ENCODE peak calls at places on chromosomes 3 and 15, in five cellular contexts. One of them, this sample, is unnamed.

GRCh38 chr3:127690106-127690505 is 17.4 kb downstream of the ABTB1 start:
- DNase-seq in AG09309: no peak
- DNase-seq in activated T-helper 9 cell treated with anti-CD3 and anti-CD28 coated beads, Interleukin-2, amount 50 U/mL, for 16 hours: no peak
- DNase-seq in cardiac fibroblast: peak; percentile 78
- DNase-seq in HS-5: no peak
- DNase-seq in this sample: no peak

GRCh38 chr3:158625881-158626280 is 18.4 kb upstream of the GFM1 start:
- DNase-seq in AG09309: no peak
- DNase-seq in activated T-helper 9 cell treated with anti-CD3 and anti-CD28 coated beads, Interleukin-2, amount 50 U/mL, for 16 hours: no peak
- DNase-seq in cardiac fibroblast: no peak
- DNase-seq in HS-5: no peak
- DNase-seq in this sample: no peak

GRCh38 chr3:174949523-174949922 is 90.4 kb downstream of the NAALADL2 start:
- DNase-seq in AG09309: peak; percentile 93
- DNase-seq in activated T-helper 9 cell treated with anti-CD3 and anti-CD28 coated beads, Interleukin-2, amount 50 U/mL, for 16 hours: no peak
- DNase-seq in cardiac fibroblast: peak; percentile 95
- DNase-seq in HS-5: no peak
- DNase-seq in this sample: peak; percentile 92

GRCh38 chr15:95645791-95646338 is 684.6 kb upstream of the NR2F2 start:
- DNase-seq in AG09309: no peak
- DNase-seq in activated T-helper 9 cell treated with anti-CD3 and anti-CD28 coated beads, Interleukin-2, amount 50 U/mL, for 16 hours: no peak
- DNase-seq in cardiac fibroblast: no peak
- DNase-seq in HS-5: no peak
- DNase-seq in this sample: no peak

GRCh38 chr15:79815468-79815867 is 81.3 kb downstream of the MTHFS start:
- DNase-seq in AG09309: no peak
- DNase-seq in activated T-helper 9 cell treated with anti-CD3 and anti-CD28 coated beads, Interleukin-2, amount 50 U/mL, for 16 hours: no peak
- DNase-seq in cardiac fibroblast: no peak
- DNase-seq in HS-5: no peak
- DNase-seq in this sample: no peak

GRCh38 chr3:80338366-80338765 is 570.6 kb upstream of the ROBO1 start:
- DNase-seq in AG09309: no peak
- DNase-seq in activated T-helper 9 cell treated with anti-CD3 and anti-CD28 coated beads, Interleukin-2, amount 50 U/mL, for 16 hours: no peak
- DNase-seq in cardiac fibroblast: peak; percentile 12
- DNase-seq in HS-5: no peak
- DNase-seq in this sample: no peak

GRCh38 chr3:98188553-98188952 is 22.1 kb downstream of the OR5H15 start:
- DNase-seq in AG09309: no peak
- DNase-seq in activated T-helper 9 cell treated with anti-CD3 and anti-CD28 coated beads, Interleukin-2, amount 50 U/mL, for 16 hours: no peak
- DNase-seq in cardiac fibroblast: no peak
- DNase-seq in HS-5: no peak
- DNase-seq in this sample: no peak

GRCh38 chr3:141262306-141262705 is 30.7 kb downstream of the PXYLP1 start:
- DNase-seq in AG09309: peak; percentile 61
- DNase-seq in activated T-helper 9 cell treated with anti-CD3 and anti-CD28 coated beads, Interleukin-2, amount 50 U/mL, for 16 hours: no peak
- DNase-seq in cardiac fibroblast: no peak
- DNase-seq in HS-5: no peak
- DNase-seq in this sample: no peak

GRCh38 chr15:45664451-45664850 is 29.6 kb downstream of the SQOR start:
- DNase-seq in AG09309: no peak
- DNase-seq in activated T-helper 9 cell treated with anti-CD3 and anti-CD28 coated beads, Interleukin-2, amount 50 U/mL, for 16 hours: no peak
- DNase-seq in cardiac fibroblast: no peak
- DNase-seq in HS-5: no peak
- DNase-seq in this sample: no peak

GRCh38 chr15:71349736-71350515 is 234.7 kb downstream of the THSD4 start:
- DNase-seq in AG09309: no peak
- DNase-seq in activated T-helper 9 cell treated with anti-CD3 and anti-CD28 coated beads, Interleukin-2, amount 50 U/mL, for 16 hours: no peak
- DNase-seq in cardiac fibroblast: no peak
- DNase-seq in HS-5: no peak
- DNase-seq in this sample: no peak

GRCh38 chr3:119817964-119818363 is 36.1 kb downstream of the NR1I2 start:
- DNase-seq in AG09309: no peak
- DNase-seq in activated T-helper 9 cell treated with anti-CD3 and anti-CD28 coated beads, Interleukin-2, amount 50 U/mL, for 16 hours: no peak
- DNase-seq in cardiac fibroblast: no peak
- DNase-seq in HS-5: no peak
- DNase-seq in this sample: no peak

GRCh38 chr15:48536681-48537091 is 108.8 kb downstream of the FBN1 start:
- DNase-seq in AG09309: peak; percentile 62
- DNase-seq in activated T-helper 9 cell treated with anti-CD3 and anti-CD28 coated beads, Interleukin-2, amount 50 U/mL, for 16 hours: no peak
- DNase-seq in cardiac fibroblast: peak; percentile 89
- DNase-seq in HS-5: no peak
- DNase-seq in this sample: no peak

GRCh38 chr3:33186524-33187367 is 31.9 kb downstream of the SUSD5 start:
- DNase-seq in AG09309: no peak
- DNase-seq in activated T-helper 9 cell treated with anti-CD3 and anti-CD28 coated beads, Interleukin-2, amount 50 U/mL, for 16 hours: no peak
- DNase-seq in cardiac fibroblast: no peak
- DNase-seq in HS-5: no peak
- DNase-seq in this sample: no peak

GRCh38 chr3:8757551-8758518 is 11.6 kb downstream of the OXTR start:
- DNase-seq in AG09309: peak; percentile 80
- DNase-seq in activated T-helper 9 cell treated with anti-CD3 and anti-CD28 coated beads, Interleukin-2, amount 50 U/mL, for 16 hours: no peak
- DNase-seq in cardiac fibroblast: peak; percentile 23
- DNase-seq in HS-5: peak; percentile 74
- DNase-seq in this sample: peak; percentile 51

GRCh38 chr15:32818758-32819405 is 101.1 kb downstream of the GREM1 start:
- DNase-seq in AG09309: peak; percentile 97
- DNase-seq in activated T-helper 9 cell treated with anti-CD3 and anti-CD28 coated beads, Interleukin-2, amount 50 U/mL, for 16 hours: no peak
- DNase-seq in cardiac fibroblast: peak; percentile 58
- DNase-seq in HS-5: no peak
- DNase-seq in this sample: no peak

This sample was measured in non-pigmented ciliary epithelial cell.